ENCODE peak calls at places on chromosomes 12 and 14, in six cellular contexts. S is lower lobe of right lung; L is endothelial cell; T is fibroblast of mammary gland; W is foreskin fibroblast; P is CD4-positive, alpha-beta T cell. C is an unnamed sample.

GRCh38 chr12:32949815-32950214 is 53.2 kb upstream of the PKP2 start:
- DNase-seq in P (no peak), W (no peak), S (no peak), L (no peak), T (no peak), C (no peak)

GRCh38 chr14:32430326-32430725 is 101.2 kb downstream of the AKAP6 start:
- DNase-seq in T (peak; percentile 15), S (no peak), W (no peak), P (no peak), L (no peak), C (no peak)

GRCh38 chr14:104314251-104314941 is 176.0 kb downstream of the KIF26A start:
- DNase-seq in S (peak; percentile 36), L (no peak), W (no peak), P (no peak), T (no peak), C (no peak)

GRCh38 chr14:94671870-94672444 is 59.8 kb downstream of the SERPINA3 start:
- DNase-seq in L (no peak), W (no peak), P (no peak), S (no peak), T (peak; percentile 31), C (peak; percentile 23)

GRCh38 chr14:98138666-98139065 is 1133.3 kb downstream of the BCL11B start:
- DNase-seq in W (no peak), P (peak; percentile 56), S (no peak), T (peak; percentile 3), L (peak; percentile 64), C (peak; percentile 45)

GRCh38 chr14:65303185-65303901 is 109.2 kb upstream of the FUT8 start:
- DNase-seq in S (no peak), P (no peak), T (no peak), W (no peak), L (no peak), C (peak; percentile 34)

GRCh38 chr12:126362964-126363363 is 1297.7 kb downstream of the AACS start:
- DNase-seq in P (no peak), S (no peak), T (no peak), W (no peak), L (no peak), C (no peak)

GRCh38 chr12:75526655-75527511 is 15.5 kb upstream of the KRR1 start:
- DNase-seq in T (peak; percentile 83), W (peak; percentile 43), S (no peak), L (peak; percentile 16), P (no peak), C (peak; percentile 59)

GRCh38 chr14:76306131-76306530 is 69.8 kb upstream of the ESRRB start:
- DNase-seq in T (no peak), S (no peak), L (no peak), W (no peak), P (no peak), C (no peak)

GRCh38 chr12:110853856-110854255 is 7.1 kb downstream of the CCDC63 start:
- DNase-seq in W (no peak), P (no peak), T (no peak), L (no peak), S (no peak), C (no peak)

GRCh38 chr12:31922341-31923062 is 36.7 kb upstream of the RESF1 start:
- DNase-seq in T (peak; percentile 44), L (no peak), W (peak; percentile 5), P (no peak), S (no peak), C (peak; percentile 54)

GRCh38 chr12:5022465-5023061 is 21.1 kb upstream of the KCNA5 start:
- DNase-seq in T (peak; percentile 32), S (no peak), W (peak; percentile 26), P (peak; percentile 9), L (peak; percentile 53), C (peak; percentile 46)

GRCh38 chr12:67472551-67472950 is 176.0 kb upstream of the DYRK2 start:
- DNase-seq in L (no peak), W (no peak), T (no peak), P (no peak), S (no peak), C (no peak)

GRCh38 chr14:101377069-101377468 is 184.2 kb upstream of the DIO3 start:
- DNase-seq in L (no peak), T (no peak), S (no peak), P (no peak), W (no peak), C (no peak)

GRCh38 chr14:36656769-36657408 is 4.8 kb upstream of the PAX9 start:
- DNase-seq in P (no peak), S (no peak), W (no peak), T (no peak), L (no peak), C (no peak)

GRCh38 chr12:83065562-83065961 is 378.9 kb downstream of the TMTC2 start:
- DNase-seq in W (no peak), L (no peak), S (no peak), P (no peak), T (no peak), C (no peak)

GRCh38 chr14:57928732-57929131 is 62.8 kb upstream of the SLC35F4 start:
- DNase-seq in L (no peak), T (no peak), S (no peak), P (no peak), W (no peak), C (no peak)

GRCh38 chr12:111937429-111937828 is 75.5 kb downstream of the TMEM116 start:
- DNase-seq in P (no peak), W (no peak), L (no peak), T (no peak), S (no peak), C (no peak)

GRCh38 chr14:52706286-52706685 is 714 bp upstream of the PSMC6 start:
- DNase-seq in P (no peak), T (peak; percentile 14), W (no peak), S (no peak), L (no peak), C (peak; percentile 16)

GRCh38 chr12:14845350-14845750 is 2.0 kb upstream of the ART4 start:
- DNase-seq in P (peak; percentile 18), S (no peak), T (peak; percentile 65), W (peak; percentile 40), L (peak; percentile 43), C (peak; percentile 74)

GRCh38 chr12:57110189-57111045 is 745 bp downstream of the STAT6 start:
- DNase-seq in L (peak; percentile 61), W (peak; percentile 63), T (peak; percentile 40), S (peak; percentile 84), P (peak; percentile 52), C (peak; percentile 53)

GRCh38 chr12:57109207-57110160 is 1.7 kb downstream of the STAT6 start:
- DNase-seq in T (no peak), L (no peak), P (no peak), W (no peak), S (no peak), C (no peak)

GRCh38 chr12:57116580-57117281 is 5.6 kb upstream of the STAT6 start:
- DNase-seq in S (no peak), L (no peak), T (no peak), P (no peak), W (no peak), C (no peak)

GRCh38 chr12:57111046-57111698 is at the start of gene STAT6:
- DNase-seq in S (peak; percentile 92), L (peak; percentile 58), T (peak; percentile 87), W (peak; percentile 88), P (peak; percentile 69), C (peak; percentile 86)

DNA sequence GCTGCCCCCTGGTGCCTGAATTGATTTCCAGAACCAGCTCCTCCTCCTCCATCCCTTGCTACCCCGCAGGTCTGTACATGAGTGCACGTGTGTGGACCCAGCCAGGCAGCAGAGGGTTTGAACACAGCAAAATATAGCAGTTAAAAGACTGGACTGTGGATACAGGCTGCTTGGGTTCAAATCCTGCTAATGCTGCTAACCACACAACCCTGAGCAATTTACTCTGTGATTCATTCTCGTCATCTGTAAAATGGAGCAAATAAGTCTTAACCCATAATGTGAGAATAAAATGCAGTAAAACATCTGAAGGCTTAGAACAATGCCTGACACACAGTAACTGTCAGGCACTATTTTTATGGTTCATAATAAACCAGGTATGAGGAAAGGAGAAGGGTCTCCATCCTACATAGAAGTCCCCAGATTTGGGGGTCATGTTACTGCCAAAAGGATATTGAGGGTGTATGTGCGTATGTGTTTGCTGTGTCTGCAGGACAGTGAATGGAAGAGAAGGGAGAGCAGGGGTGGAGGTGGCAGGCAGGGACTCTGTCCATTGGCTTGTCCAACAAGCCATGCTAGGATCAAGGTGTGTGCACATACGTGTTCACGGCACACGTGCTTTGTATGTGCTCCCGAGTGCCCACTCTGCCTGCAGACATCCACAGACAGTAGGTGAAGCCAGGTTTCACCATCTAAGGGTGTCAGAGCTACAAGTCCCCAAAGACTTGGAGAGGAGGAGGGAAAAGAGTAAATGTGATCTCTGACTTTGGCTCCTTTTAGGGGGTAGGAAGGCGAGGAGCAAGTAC is 1.5 kb upstream of the STAT6 start:
- DNase-seq in P (no peak), S (no peak), W (no peak), T (no peak), L (no peak), C (no peak)
- TF ChIP-seq CTCF in P (peak; percentile 79), S (peak; percentile 88), W (no peak), T (no peak), L (peak; percentile 71), C (no peak)

DNA sequence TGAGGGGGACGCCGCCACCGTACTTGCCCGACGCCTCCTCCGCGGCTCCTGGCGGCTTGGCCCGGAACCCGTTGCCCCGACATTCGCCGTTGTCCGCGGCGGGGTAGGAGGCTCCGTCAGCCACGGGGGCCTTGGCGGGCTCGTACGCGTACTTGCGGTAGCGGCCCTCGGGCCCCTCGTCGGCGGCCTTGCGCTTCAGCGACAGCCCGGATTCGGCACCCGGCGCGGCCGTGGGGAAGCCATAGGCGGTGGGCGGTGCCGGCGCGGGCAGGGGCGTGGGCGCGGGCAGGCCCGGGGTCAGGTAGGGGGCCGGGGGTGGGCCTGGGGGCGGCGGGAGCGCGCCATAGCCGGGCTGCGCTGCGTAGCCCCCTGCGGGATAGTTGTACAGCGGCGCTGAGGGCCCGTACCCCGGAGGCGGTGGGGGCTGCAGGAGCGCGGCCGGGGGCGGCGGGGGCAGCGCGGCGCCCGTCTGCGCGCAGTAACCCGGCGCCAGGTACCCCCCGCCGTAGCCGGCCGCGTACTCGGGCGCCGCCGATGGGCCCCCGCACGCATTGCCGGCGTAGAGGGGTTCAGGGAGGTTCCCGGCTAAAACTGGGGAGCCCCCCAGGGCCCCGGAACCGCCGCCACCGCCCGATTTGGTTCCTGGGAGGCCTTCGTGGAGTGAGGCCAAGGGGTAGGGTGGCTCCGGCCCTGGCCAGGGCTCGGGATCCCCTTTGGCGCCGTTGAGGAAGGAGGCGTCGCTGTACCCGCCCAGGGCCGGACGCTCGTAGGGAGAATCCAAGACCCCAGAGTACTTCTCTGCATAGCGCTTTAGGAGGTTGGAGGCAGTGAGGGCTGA is 26.9 kb downstream of the FIGNL2 start:
- DNase-seq in T (no peak), P (no peak), L (no peak), S (no peak), W (no peak), C (no peak)
- TF ChIP-seq CTCF in T (no peak), P (no peak), L (no peak), S (no peak), W (no peak), C (no peak)

GRCh38 chr12:114668151-114668891 is 15.7 kb downstream of the TBX3 start:
- DNase-seq in W (peak; percentile 94), L (peak; percentile 72), S (peak; percentile 73), P (no peak), T (peak; percentile 87), C (peak; percentile 92)
- TF ChIP-seq CTCF in W (peak; percentile 57), L (peak; percentile 20), S (peak; percentile 47), P (no peak), T (peak; percentile 43), C (peak; percentile 64)

DNA sequence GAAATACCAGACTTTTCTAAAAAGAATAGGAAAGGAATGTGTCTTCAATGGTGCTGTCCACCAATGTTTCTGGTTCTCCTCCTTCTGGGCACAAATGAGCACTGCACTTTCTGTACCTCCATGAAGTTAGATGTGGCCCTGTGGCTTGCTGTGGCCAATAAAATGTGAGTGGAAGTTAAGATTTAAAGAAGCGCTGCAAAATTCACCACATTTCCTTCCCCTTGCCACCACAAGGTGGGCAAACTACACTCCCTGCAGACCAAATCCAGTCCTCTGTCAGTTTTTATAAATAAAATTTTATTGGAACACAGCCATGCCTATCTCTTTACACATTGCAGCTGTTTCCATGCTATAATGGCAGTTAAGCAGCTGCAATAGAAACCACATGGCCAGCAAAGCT is 141.4 kb upstream of the TMPO start:
- DNase-seq in W (no peak), T (peak; percentile 5), S (no peak), L (no peak), P (no peak), C (peak; percentile 16)
- TF ChIP-seq CTCF in W (peak; percentile 14), T (peak; percentile 27), S (no peak), L (peak; percentile 27), P (no peak), C (no peak)